ENCODE peak calls at places on chromosomes 13 and 19, in eight cellular contexts. One of them, this sample, is unnamed.

GRCh38 chr13:26019881-26020535 is 31.8 kb downstream of the SHISA2 start:
- DNase-seq in left ventricle myocardium inferior: no peak
- DNase-seq in heart left ventricle: no peak
- DNase-seq in bronchial epithelial cell: peak
- DNase-seq in thoracic aorta: no peak
- DNase-seq in dorsolateral prefrontal cortex: no peak
- DNase-seq in WTC11: no peak
- DNase-seq in upper lobe of right lung: no peak
- DNase-seq in this sample: peak

GRCh38 chr13:21568854-21569253 is 35.1 kb downstream of the MICU2 start:
- DNase-seq in dorsolateral prefrontal cortex: no peak
- DNase-seq in left ventricle myocardium inferior: no peak
- DNase-seq in bronchial epithelial cell: no peak
- DNase-seq in WTC11: no peak
- DNase-seq in thoracic aorta: no peak
- DNase-seq in heart left ventricle: no peak
- DNase-seq in upper lobe of right lung: no peak
- DNase-seq in this sample: no peak

GRCh38 chr13:44470623-44471562 is 97.3 kb downstream of the SERP2 start:
- DNase-seq in heart left ventricle: no peak
- DNase-seq in bronchial epithelial cell: peak
- DNase-seq in upper lobe of right lung: no peak
- DNase-seq in WTC11: no peak
- DNase-seq in thoracic aorta: no peak
- DNase-seq in left ventricle myocardium inferior: no peak
- DNase-seq in dorsolateral prefrontal cortex: no peak
- DNase-seq in this sample: peak

GRCh38 chr19:48321372-48321621 is 4.1 kb upstream of the EMP3 start:
- DNase-seq in heart left ventricle: peak
- DNase-seq in dorsolateral prefrontal cortex: peak
- DNase-seq in WTC11: peak
- DNase-seq in thoracic aorta: peak
- DNase-seq in upper lobe of right lung: peak
- DNase-seq in bronchial epithelial cell: peak
- DNase-seq in left ventricle myocardium inferior: peak
- DNase-seq in this sample: peak

GRCh38 chr19:6066661-6067646 is 43.3 kb downstream of the RFX2 start:
- DNase-seq in bronchial epithelial cell: peak
- DNase-seq in thoracic aorta: peak
- DNase-seq in heart left ventricle: peak
- DNase-seq in left ventricle myocardium inferior: peak
- DNase-seq in WTC11: peak
- DNase-seq in upper lobe of right lung: peak
- DNase-seq in dorsolateral prefrontal cortex: peak
- DNase-seq in this sample: peak

GRCh38 chr13:60627071-60627686 is 230.2 kb downstream of the TDRD3 start:
- DNase-seq in bronchial epithelial cell: peak
- DNase-seq in upper lobe of right lung: no peak
- DNase-seq in dorsolateral prefrontal cortex: no peak
- DNase-seq in left ventricle myocardium inferior: no peak
- DNase-seq in thoracic aorta: no peak
- DNase-seq in WTC11: peak
- DNase-seq in heart left ventricle: no peak
- DNase-seq in this sample: peak

GRCh38 chr19:1854032-1854541 is 5.8 kb upstream of the REXO1 start:
- DNase-seq in thoracic aorta: no peak
- DNase-seq in left ventricle myocardium inferior: no peak
- DNase-seq in WTC11: no peak
- DNase-seq in heart left ventricle: no peak
- DNase-seq in bronchial epithelial cell: no peak
- DNase-seq in upper lobe of right lung: no peak
- DNase-seq in dorsolateral prefrontal cortex: no peak
- DNase-seq in this sample: no peak

GRCh38 chr13:33191425-33192221 is 93.9 kb downstream of the STARD13 start:
- DNase-seq in dorsolateral prefrontal cortex: no peak
- DNase-seq in left ventricle myocardium inferior: no peak
- DNase-seq in bronchial epithelial cell: no peak
- DNase-seq in heart left ventricle: no peak
- DNase-seq in thoracic aorta: no peak
- DNase-seq in WTC11: no peak
- DNase-seq in upper lobe of right lung: no peak
- DNase-seq in this sample: peak

GRCh38 chr13:29073762-29074161 is 253.6 kb downstream of the MTUS2 start:
- DNase-seq in upper lobe of right lung: no peak
- DNase-seq in heart left ventricle: no peak
- DNase-seq in WTC11: no peak
- DNase-seq in bronchial epithelial cell: no peak
- DNase-seq in thoracic aorta: no peak
- DNase-seq in left ventricle myocardium inferior: no peak
- DNase-seq in dorsolateral prefrontal cortex: no peak
- DNase-seq in this sample: no peak

GRCh38 chr13:19681517-19681916 is 48.1 kb downstream of the MPHOSPH8 start:
- DNase-seq in bronchial epithelial cell: no peak
- DNase-seq in WTC11: peak
- DNase-seq in left ventricle myocardium inferior: no peak
- DNase-seq in thoracic aorta: no peak
- DNase-seq in heart left ventricle: no peak
- DNase-seq in dorsolateral prefrontal cortex: no peak
- DNase-seq in upper lobe of right lung: no peak
- DNase-seq in this sample: peak

GRCh38 chr13:84609716-84610115 is 727.4 kb upstream of the SLITRK1 start:
- DNase-seq in heart left ventricle: no peak
- DNase-seq in bronchial epithelial cell: peak
- DNase-seq in dorsolateral prefrontal cortex: no peak
- DNase-seq in WTC11: no peak
- DNase-seq in upper lobe of right lung: no peak
- DNase-seq in left ventricle myocardium inferior: no peak
- DNase-seq in thoracic aorta: no peak
- DNase-seq in this sample: peak

GRCh38 chr19:6677924-6678689 is 8.1 kb upstream of the TNFSF14 start:
- DNase-seq in WTC11: peak
- DNase-seq in bronchial epithelial cell: no peak
- DNase-seq in upper lobe of right lung: no peak
- DNase-seq in heart left ventricle: no peak
- DNase-seq in thoracic aorta: no peak
- DNase-seq in dorsolateral prefrontal cortex: no peak
- DNase-seq in left ventricle myocardium inferior: no peak
- DNase-seq in this sample: no peak

GRCh38 chr13:43764349-43764748 is 22.4 kb downstream of the ENOX1 start:
- DNase-seq in left ventricle myocardium inferior: no peak
- DNase-seq in thoracic aorta: no peak
- DNase-seq in upper lobe of right lung: no peak
- DNase-seq in dorsolateral prefrontal cortex: no peak
- DNase-seq in heart left ventricle: no peak
- DNase-seq in bronchial epithelial cell: no peak
- DNase-seq in WTC11: no peak
- DNase-seq in this sample: no peak

GRCh38 chr13:73497430-73497829 is 438.6 kb downstream of the KLF5 start:
- DNase-seq in heart left ventricle: no peak
- DNase-seq in thoracic aorta: no peak
- DNase-seq in bronchial epithelial cell: peak
- DNase-seq in dorsolateral prefrontal cortex: no peak
- DNase-seq in left ventricle myocardium inferior: no peak
- DNase-seq in WTC11: no peak
- DNase-seq in upper lobe of right lung: no peak
- DNase-seq in this sample: no peak

GRCh38 chr19:10812902-10813404 is 23.1 kb downstream of the TMED1 start:
- DNase-seq in WTC11: no peak
- DNase-seq in left ventricle myocardium inferior: no peak
- DNase-seq in thoracic aorta: peak
- DNase-seq in bronchial epithelial cell: peak
- DNase-seq in heart left ventricle: peak
- DNase-seq in upper lobe of right lung: no peak
- DNase-seq in dorsolateral prefrontal cortex: no peak
- DNase-seq in this sample: peak

GRCh38 chr13:70668983-70669382 is 560.7 kb upstream of the KLHL1 start:
- DNase-seq in WTC11: no peak
- DNase-seq in upper lobe of right lung: no peak
- DNase-seq in dorsolateral prefrontal cortex: no peak
- DNase-seq in heart left ventricle: no peak
- DNase-seq in left ventricle myocardium inferior: no peak
- DNase-seq in bronchial epithelial cell: peak
- DNase-seq in thoracic aorta: no peak
- DNase-seq in this sample: no peak

GRCh38 chr13:31896427-31896826 is 135.1 kb upstream of the FRY start:
- DNase-seq in upper lobe of right lung: no peak
- DNase-seq in left ventricle myocardium inferior: peak
- DNase-seq in bronchial epithelial cell: no peak
- DNase-seq in dorsolateral prefrontal cortex: no peak
- DNase-seq in heart left ventricle: peak
- DNase-seq in thoracic aorta: no peak
- DNase-seq in WTC11: no peak
- DNase-seq in this sample: peak

GRCh38 chr19:48510421-48511268 is 990 bp downstream of the LMTK3 start:
- DNase-seq in WTC11: peak
- DNase-seq in upper lobe of right lung: peak
- DNase-seq in bronchial epithelial cell: peak
- DNase-seq in dorsolateral prefrontal cortex: peak
- DNase-seq in thoracic aorta: no peak
- DNase-seq in heart left ventricle: peak
- DNase-seq in left ventricle myocardium inferior: peak
- DNase-seq in this sample: peak

GRCh38 chr19:15298847-15299567 is 33.3 kb downstream of the BRD4 start:
- DNase-seq in bronchial epithelial cell: no peak
- DNase-seq in thoracic aorta: no peak
- DNase-seq in dorsolateral prefrontal cortex: no peak
- DNase-seq in WTC11: no peak
- DNase-seq in upper lobe of right lung: peak
- DNase-seq in heart left ventricle: no peak
- DNase-seq in left ventricle myocardium inferior: no peak
- DNase-seq in this sample: no peak

GRCh38 chr19:34482380-34483250 is 1.1 kb downstream of the WTIP start:
- DNase-seq in heart left ventricle: no peak
- DNase-seq in bronchial epithelial cell: no peak
- DNase-seq in dorsolateral prefrontal cortex: no peak
- DNase-seq in upper lobe of right lung: no peak
- DNase-seq in left ventricle myocardium inferior: no peak
- DNase-seq in thoracic aorta: no peak
- DNase-seq in WTC11: peak
- DNase-seq in this sample: peak

GRCh38 chr13:33235564-33235963 is 50.0 kb downstream of the STARD13 start:
- DNase-seq in WTC11: no peak
- DNase-seq in left ventricle myocardium inferior: no peak
- DNase-seq in bronchial epithelial cell: no peak
- DNase-seq in thoracic aorta: no peak
- DNase-seq in heart left ventricle: no peak
- DNase-seq in upper lobe of right lung: no peak
- DNase-seq in dorsolateral prefrontal cortex: no peak
- DNase-seq in this sample: no peak

DNA sequence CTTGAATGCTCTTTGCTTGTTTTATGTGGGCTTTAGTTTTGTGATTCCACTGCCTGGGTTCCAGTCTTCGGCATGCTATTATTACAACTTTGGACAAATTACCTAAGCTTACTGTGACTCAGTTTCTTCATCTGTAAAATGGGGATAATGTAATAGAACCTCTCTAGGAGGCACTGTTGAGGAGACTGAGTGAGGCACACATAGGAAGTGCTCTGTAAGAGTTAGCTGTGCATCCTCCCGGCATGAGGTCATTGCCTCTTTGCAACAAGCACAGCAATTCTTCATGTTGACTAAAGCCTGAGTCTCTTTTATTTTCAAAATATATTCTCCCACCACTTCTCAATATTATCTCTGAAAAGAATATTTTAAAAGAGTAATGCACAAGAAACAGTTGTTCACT is 227.4 kb downstream of the DLEU7 start:
- DNase-seq in dorsolateral prefrontal cortex: no peak
- DNase-seq in thoracic aorta: no peak
- DNase-seq in bronchial epithelial cell: peak
- DNase-seq in upper lobe of right lung: no peak
- DNase-seq in left ventricle myocardium inferior: no peak
- DNase-seq in heart left ventricle: no peak
- DNase-seq in WTC11: no peak
- DNase-seq in this sample: peak
- TF ChIP-seq CTCF in dorsolateral prefrontal cortex: no peak
- TF ChIP-seq CTCF in thoracic aorta: no peak
- TF ChIP-seq CTCF in bronchial epithelial cell: no peak
- TF ChIP-seq CTCF in upper lobe of right lung: no peak
- TF ChIP-seq CTCF in left ventricle myocardium inferior: no peak
- TF ChIP-seq CTCF in heart left ventricle: no peak
- TF ChIP-seq CTCF in WTC11: no peak
- TF ChIP-seq CTCF in this sample: no peak

DNA sequence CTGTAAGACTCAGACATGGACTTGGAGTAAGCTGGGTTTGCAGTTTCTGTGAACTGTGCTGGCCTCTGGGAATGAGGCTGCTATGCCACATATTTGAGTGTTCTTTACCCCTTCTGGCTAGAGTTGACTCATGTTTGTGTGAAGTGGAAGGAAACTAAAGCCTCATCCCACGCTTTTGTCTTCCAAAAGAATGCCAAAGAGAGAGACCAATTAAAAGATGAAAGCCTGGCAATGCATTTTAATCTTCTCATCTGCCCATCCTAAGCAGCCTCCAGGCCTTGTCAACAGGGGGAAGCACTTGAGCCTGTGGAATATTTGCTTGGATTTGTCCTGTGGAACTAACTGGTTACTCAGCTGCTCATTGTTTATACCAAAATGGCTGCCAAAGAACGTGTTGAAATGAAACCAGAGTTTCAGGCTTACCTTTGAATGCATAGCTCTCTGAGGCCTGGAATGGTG is 49.1 kb downstream of the LMO7 start:
- DNase-seq in bronchial epithelial cell: peak
- DNase-seq in upper lobe of right lung: no peak
- DNase-seq in dorsolateral prefrontal cortex: no peak
- DNase-seq in thoracic aorta: no peak
- DNase-seq in WTC11: no peak
- DNase-seq in left ventricle myocardium inferior: no peak
- DNase-seq in heart left ventricle: no peak
- DNase-seq in this sample: peak
- TF ChIP-seq CTCF in bronchial epithelial cell: peak
- TF ChIP-seq CTCF in upper lobe of right lung: no peak
- TF ChIP-seq CTCF in dorsolateral prefrontal cortex: no peak
- TF ChIP-seq CTCF in thoracic aorta: no peak
- TF ChIP-seq CTCF in WTC11: no peak
- TF ChIP-seq CTCF in left ventricle myocardium inferior: no peak
- TF ChIP-seq CTCF in heart left ventricle: no peak
- TF ChIP-seq CTCF in this sample: peak

GRCh38 chr19:16518483-16519229 is 22.5 kb downstream of the C19orf44 start:
- DNase-seq in WTC11: no peak
- DNase-seq in bronchial epithelial cell: no peak
- DNase-seq in dorsolateral prefrontal cortex: no peak
- DNase-seq in upper lobe of right lung: no peak
- DNase-seq in thoracic aorta: no peak
- DNase-seq in heart left ventricle: no peak
- DNase-seq in left ventricle myocardium inferior: no peak
- DNase-seq in this sample: no peak
- TF ChIP-seq CTCF in WTC11: no peak
- TF ChIP-seq CTCF in bronchial epithelial cell: peak
- TF ChIP-seq CTCF in dorsolateral prefrontal cortex: no peak
- TF ChIP-seq CTCF in upper lobe of right lung: no peak
- TF ChIP-seq CTCF in thoracic aorta: no peak
- TF ChIP-seq CTCF in heart left ventricle: no peak
- TF ChIP-seq CTCF in left ventricle myocardium inferior: no peak
- TF ChIP-seq CTCF in this sample: no peak

DNA sequence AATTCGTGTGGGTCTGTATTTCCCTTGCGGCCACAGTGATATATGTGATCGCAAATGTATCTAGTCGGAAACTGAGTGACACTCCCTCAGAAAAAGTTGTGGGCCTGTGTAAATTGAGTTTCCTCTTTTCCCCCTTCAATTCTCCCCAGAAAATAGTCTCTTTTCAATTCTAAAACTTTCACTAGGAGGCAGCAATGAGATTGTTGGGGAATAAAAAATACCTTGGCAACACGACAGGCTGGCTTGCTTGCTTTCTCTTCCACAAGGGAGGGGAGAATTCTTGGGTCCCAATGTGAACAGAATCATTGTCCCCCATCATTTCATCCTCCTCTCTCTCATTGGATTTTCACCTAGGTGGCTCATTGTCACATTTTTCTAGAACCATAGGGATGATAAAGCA is 3.7 kb upstream of the SOX21 start:
- DNase-seq in thoracic aorta: no peak
- DNase-seq in bronchial epithelial cell: no peak
- DNase-seq in left ventricle myocardium inferior: no peak
- DNase-seq in WTC11: no peak
- DNase-seq in heart left ventricle: no peak
- DNase-seq in dorsolateral prefrontal cortex: no peak
- DNase-seq in upper lobe of right lung: no peak
- DNase-seq in this sample: peak
- TF ChIP-seq CTCF in thoracic aorta: no peak
- TF ChIP-seq CTCF in bronchial epithelial cell: peak
- TF ChIP-seq CTCF in left ventricle myocardium inferior: no peak
- TF ChIP-seq CTCF in WTC11: no peak
- TF ChIP-seq CTCF in heart left ventricle: no peak
- TF ChIP-seq CTCF in dorsolateral prefrontal cortex: peak
- TF ChIP-seq CTCF in upper lobe of right lung: no peak
- TF ChIP-seq CTCF in this sample: peak

This sample was measured in astrocyte of the spinal cord.